ENCODE peak calls at places on chromosomes 3 and 15, in six cellular contexts. One of them, this sample, is unnamed.

GRCh38 chr15:64653757-64654156 is 121.6 kb downstream of the RBPMS2 start:
- DNase-seq in CD8-positive, alpha-beta T cell: no peak
- DNase-seq in RWPE2: no peak
- DNase-seq in upper lobe of left lung: no peak
- DNase-seq in prostate gland: no peak
- DNase-seq in HCT116: no peak
- DNase-seq in this sample: no peak

GRCh38 chr3:196055683-196056270 is 26.1 kb downstream of the TFRC start:
- DNase-seq in CD8-positive, alpha-beta T cell: no peak
- DNase-seq in HCT116: no peak
- DNase-seq in prostate gland: no peak
- DNase-seq in upper lobe of left lung: no peak
- DNase-seq in RWPE2: no peak
- DNase-seq in this sample: no peak

GRCh38 chr15:91921188-91921820 is 67.8 kb downstream of the SLCO3A1 start:
- DNase-seq in CD8-positive, alpha-beta T cell: no peak
- DNase-seq in prostate gland: no peak
- DNase-seq in RWPE2: no peak
- DNase-seq in HCT116: no peak
- DNase-seq in upper lobe of left lung: no peak
- DNase-seq in this sample: no peak

GRCh38 chr15:73284073-73284472 is 84.7 kb downstream of the HCN4 start:
- DNase-seq in prostate gland: no peak
- DNase-seq in RWPE2: no peak
- DNase-seq in upper lobe of left lung: no peak
- DNase-seq in CD8-positive, alpha-beta T cell: no peak
- DNase-seq in HCT116: no peak
- DNase-seq in this sample: no peak

GRCh38 chr15:88331291-88331690 is 74.8 kb upstream of the NTRK3 start:
- DNase-seq in upper lobe of left lung: no peak
- DNase-seq in RWPE2: no peak
- DNase-seq in prostate gland: no peak
- DNase-seq in CD8-positive, alpha-beta T cell: peak; percentile 15
- DNase-seq in HCT116: peak; percentile 72
- DNase-seq in this sample: peak; percentile 96

GRCh38 chr3:108287146-108287545 is 9.2 kb upstream of the HHLA2 start:
- DNase-seq in HCT116: no peak
- DNase-seq in RWPE2: no peak
- DNase-seq in prostate gland: no peak
- DNase-seq in CD8-positive, alpha-beta T cell: no peak
- DNase-seq in upper lobe of left lung: no peak
- DNase-seq in this sample: no peak

GRCh38 chr3:77158701-77159100 is 118.8 kb downstream of the ROBO2 start:
- DNase-seq in prostate gland: no peak
- DNase-seq in upper lobe of left lung: no peak
- DNase-seq in CD8-positive, alpha-beta T cell: no peak
- DNase-seq in RWPE2: no peak
- DNase-seq in HCT116: no peak
- DNase-seq in this sample: no peak

GRCh38 chr3:116111765-116112164 is 333.5 kb downstream of the LSAMP start:
- DNase-seq in RWPE2: no peak
- DNase-seq in CD8-positive, alpha-beta T cell: no peak
- DNase-seq in HCT116: no peak
- DNase-seq in upper lobe of left lung: no peak
- DNase-seq in prostate gland: no peak
- DNase-seq in this sample: no peak

GRCh38 chr3:45677045-45677436 is 12.2 kb upstream of the SACM1L start:
- DNase-seq in RWPE2: no peak
- DNase-seq in CD8-positive, alpha-beta T cell: peak; percentile 72
- DNase-seq in prostate gland: peak; percentile 89
- DNase-seq in HCT116: no peak
- DNase-seq in upper lobe of left lung: peak; percentile 39
- DNase-seq in this sample: no peak

GRCh38 chr3:169990431-169990830 is 23.8 kb downstream of the SEC62 start:
- DNase-seq in upper lobe of left lung: no peak
- DNase-seq in prostate gland: no peak
- DNase-seq in RWPE2: no peak
- DNase-seq in HCT116: no peak
- DNase-seq in CD8-positive, alpha-beta T cell: no peak
- DNase-seq in this sample: no peak

GRCh38 chr3:14793126-14793857 is 25.5 kb upstream of the FGD5 start:
- DNase-seq in RWPE2: peak; percentile 23
- DNase-seq in HCT116: no peak
- DNase-seq in prostate gland: no peak
- DNase-seq in CD8-positive, alpha-beta T cell: no peak
- DNase-seq in upper lobe of left lung: peak; percentile 56
- DNase-seq in this sample: no peak

GRCh38 chr3:13479332-13479581 is 849 bp upstream of the HDAC11 start:
- DNase-seq in prostate gland: peak; percentile 21
- DNase-seq in CD8-positive, alpha-beta T cell: no peak
- DNase-seq in HCT116: no peak
- DNase-seq in upper lobe of left lung: peak; percentile 90
- DNase-seq in RWPE2: no peak
- DNase-seq in this sample: no peak

GRCh38 chr15:57752426-57752825 is 45.9 kb downstream of the POLR2M start:
- DNase-seq in upper lobe of left lung: no peak
- DNase-seq in CD8-positive, alpha-beta T cell: no peak
- DNase-seq in HCT116: no peak
- DNase-seq in RWPE2: no peak
- DNase-seq in prostate gland: no peak
- DNase-seq in this sample: no peak

GRCh38 chr3:99896482-99896881 is 78.8 kb downstream of the CMSS1 start:
- DNase-seq in upper lobe of left lung: no peak
- DNase-seq in HCT116: no peak
- DNase-seq in prostate gland: no peak
- DNase-seq in RWPE2: no peak
- DNase-seq in CD8-positive, alpha-beta T cell: no peak
- DNase-seq in this sample: no peak

GRCh38 chr3:4985330-4986174 is 6.3 kb downstream of the BHLHE40 start:
- DNase-seq in prostate gland: peak; percentile 49
- DNase-seq in upper lobe of left lung: no peak
- DNase-seq in HCT116: peak; percentile 77
- DNase-seq in CD8-positive, alpha-beta T cell: no peak
- DNase-seq in RWPE2: peak; percentile 88
- DNase-seq in this sample: no peak

GRCh38 chr3:98772022-98772421 is 8.9 kb downstream of the ST3GAL6 start:
- DNase-seq in upper lobe of left lung: no peak
- DNase-seq in CD8-positive, alpha-beta T cell: no peak
- DNase-seq in prostate gland: no peak
- DNase-seq in RWPE2: no peak
- DNase-seq in HCT116: no peak
- DNase-seq in this sample: no peak

GRCh38 chr15:90790561-90790960 is 73.4 kb downstream of the BLM start:
- DNase-seq in upper lobe of left lung: no peak
- DNase-seq in prostate gland: no peak
- DNase-seq in HCT116: no peak
- DNase-seq in CD8-positive, alpha-beta T cell: no peak
- DNase-seq in RWPE2: no peak
- DNase-seq in this sample: no peak

GRCh38 chr3:194573680-194574437 is 59.4 kb downstream of the TMEM44 start:
- DNase-seq in prostate gland: no peak
- DNase-seq in CD8-positive, alpha-beta T cell: peak; percentile 26
- DNase-seq in upper lobe of left lung: no peak
- DNase-seq in RWPE2: no peak
- DNase-seq in HCT116: no peak
- DNase-seq in this sample: no peak

GRCh38 chr15:77626002-77626401 is 6.7 kb downstream of the LINGO1 start:
- DNase-seq in upper lobe of left lung: no peak
- DNase-seq in HCT116: no peak
- DNase-seq in prostate gland: no peak
- DNase-seq in CD8-positive, alpha-beta T cell: no peak
- DNase-seq in RWPE2: no peak
- DNase-seq in this sample: no peak

GRCh38 chr15:85563328-85563727 is 182.9 kb downstream of the AKAP13 start:
- DNase-seq in HCT116: no peak
- DNase-seq in upper lobe of left lung: no peak
- DNase-seq in prostate gland: no peak
- DNase-seq in CD8-positive, alpha-beta T cell: no peak
- DNase-seq in RWPE2: no peak
- DNase-seq in this sample: no peak

GRCh38 chr15:75718326-75718725 is 5.7 kb upstream of the CSPG4 start:
- DNase-seq in CD8-positive, alpha-beta T cell: no peak
- DNase-seq in RWPE2: no peak
- DNase-seq in prostate gland: no peak
- DNase-seq in upper lobe of left lung: no peak
- DNase-seq in HCT116: no peak
- DNase-seq in this sample: no peak

GRCh38 chr3:169998668-169999131 is 32.1 kb downstream of the SEC62 start:
- DNase-seq in RWPE2: no peak
- DNase-seq in HCT116: no peak
- DNase-seq in upper lobe of left lung: no peak
- DNase-seq in prostate gland: no peak
- DNase-seq in CD8-positive, alpha-beta T cell: no peak
- DNase-seq in this sample: no peak

GRCh38 chr3:102151935-102152334 is 282.9 kb upstream of the ZPLD1 start:
- DNase-seq in CD8-positive, alpha-beta T cell: no peak
- DNase-seq in upper lobe of left lung: no peak
- DNase-seq in prostate gland: no peak
- DNase-seq in HCT116: no peak
- DNase-seq in RWPE2: no peak
- DNase-seq in this sample: no peak
- H3K4me1 ChIP-seq in CD8-positive, alpha-beta T cell: no peaks in the 10 kb centered on the region
- H3K4me1 ChIP-seq in upper lobe of left lung: no peaks in the 10 kb centered on the region
- H3K4me1 ChIP-seq in prostate gland: no peaks in the 10 kb centered on the region
- H3K4me1 ChIP-seq in HCT116: no peaks in the 10 kb centered on the region
- H3K4me1 ChIP-seq in RWPE2: peaks cover 13% of the 10 kb centered on the region
- H3K4me1 ChIP-seq in this sample: no peaks in the 10 kb centered on the region

DNA sequence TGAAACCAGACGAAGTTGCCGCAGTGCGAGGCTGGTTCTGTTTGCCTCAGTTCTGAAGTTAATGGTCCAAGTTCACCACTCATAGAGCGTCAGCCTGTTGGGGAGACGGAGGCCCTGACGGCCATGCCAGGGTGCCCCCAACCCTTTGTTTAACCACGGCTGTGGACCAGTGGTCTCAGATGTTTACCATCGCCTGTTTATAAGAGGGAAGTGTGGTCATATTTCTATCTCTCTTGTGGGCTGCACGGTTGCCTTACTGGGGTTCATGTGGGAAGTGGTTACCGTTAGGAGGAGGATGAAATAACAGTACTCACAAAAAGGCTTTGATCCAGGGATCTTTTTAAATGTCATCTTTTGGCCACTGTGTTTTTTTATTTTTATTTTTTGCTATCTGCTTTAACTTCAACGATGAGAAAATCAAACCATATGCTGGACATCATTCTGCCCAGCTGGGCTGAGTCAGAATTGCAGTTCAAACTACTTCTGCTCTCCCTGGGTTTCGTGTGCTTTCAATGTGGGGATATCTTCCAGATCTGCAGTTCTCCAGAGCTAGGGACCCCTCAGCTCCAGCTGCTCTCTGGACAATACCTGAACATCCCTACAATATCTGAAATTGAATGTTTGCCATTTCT is 17.8 kb downstream of the SMAD3 start:
- DNase-seq in upper lobe of left lung: no peak
- DNase-seq in HCT116: no peak
- DNase-seq in prostate gland: no peak
- DNase-seq in RWPE2: no peak
- DNase-seq in CD8-positive, alpha-beta T cell: no peak
- DNase-seq in this sample: no peak
- H3K4me1 ChIP-seq in upper lobe of left lung: peaks cover 64% of the 10 kb centered on the region
- H3K4me1 ChIP-seq in HCT116: peaks cover 68% of the 10 kb centered on the region
- H3K4me1 ChIP-seq in prostate gland: peaks cover 7% of the 10 kb centered on the region
- H3K4me1 ChIP-seq in RWPE2: peaks cover 70% of the 10 kb centered on the region
- H3K4me1 ChIP-seq in CD8-positive, alpha-beta T cell: peaks cover 70% of the 10 kb centered on the region
- H3K4me1 ChIP-seq in this sample: no peaks in the 10 kb centered on the region

GRCh38 chr15:48408337-48408736 is 77.1 kb downstream of the DUT start:
- DNase-seq in upper lobe of left lung: no peak
- DNase-seq in HCT116: no peak
- DNase-seq in RWPE2: no peak
- DNase-seq in CD8-positive, alpha-beta T cell: no peak
- DNase-seq in prostate gland: no peak
- DNase-seq in this sample: no peak
- H3K4me1 ChIP-seq in upper lobe of left lung: peaks cover 3% of the 10 kb centered on the region
- H3K4me1 ChIP-seq in HCT116: no peaks in the 10 kb centered on the region
- H3K4me1 ChIP-seq in RWPE2: no peaks in the 10 kb centered on the region
- H3K4me1 ChIP-seq in CD8-positive, alpha-beta T cell: no peaks in the 10 kb centered on the region
- H3K4me1 ChIP-seq in prostate gland: no peaks in the 10 kb centered on the region
- H3K4me1 ChIP-seq in this sample: no peaks in the 10 kb centered on the region

GRCh38 chr15:36879568-36880225 is 220.7 kb downstream of the MEIS2 start:
- DNase-seq in upper lobe of left lung: peak; percentile 15
- DNase-seq in RWPE2: no peak
- DNase-seq in prostate gland: no peak
- DNase-seq in HCT116: no peak
- DNase-seq in CD8-positive, alpha-beta T cell: no peak
- DNase-seq in this sample: peak; percentile 49
- H3K4me1 ChIP-seq in upper lobe of left lung: peaks cover 35% of the 10 kb centered on the region
- H3K4me1 ChIP-seq in RWPE2: no peaks in the 10 kb centered on the region
- H3K4me1 ChIP-seq in prostate gland: peaks cover 3% of the 10 kb centered on the region
- H3K4me1 ChIP-seq in HCT116: no peaks in the 10 kb centered on the region
- H3K4me1 ChIP-seq in CD8-positive, alpha-beta T cell: peaks cover 7% of the 10 kb centered on the region
- H3K4me1 ChIP-seq in this sample: peaks cover 8% of the 10 kb centered on the region

GRCh38 chr3:112656045-112656444 is 15.1 kb upstream of the CCDC80 start:
- DNase-seq in RWPE2: no peak
- DNase-seq in prostate gland: no peak
- DNase-seq in HCT116: no peak
- DNase-seq in CD8-positive, alpha-beta T cell: no peak
- DNase-seq in upper lobe of left lung: no peak
- DNase-seq in this sample: no peak

GRCh38 chr3:112653209-112653871 is 12.4 kb upstream of the CCDC80 start:
- DNase-seq in prostate gland: no peak
- DNase-seq in CD8-positive, alpha-beta T cell: no peak
- DNase-seq in HCT116: no peak
- DNase-seq in RWPE2: peak; percentile 72
- DNase-seq in upper lobe of left lung: no peak
- DNase-seq in this sample: no peak

GRCh38 chr3:112654979-112655378 is 14.0 kb upstream of the CCDC80 start:
- DNase-seq in prostate gland: no peak
- DNase-seq in RWPE2: no peak
- DNase-seq in upper lobe of left lung: no peak
- DNase-seq in HCT116: no peak
- DNase-seq in CD8-positive, alpha-beta T cell: no peak
- DNase-seq in this sample: no peak

GRCh38 chr3:112654492-112654891 is 13.5 kb upstream of the CCDC80 start:
- DNase-seq in prostate gland: no peak
- DNase-seq in CD8-positive, alpha-beta T cell: no peak
- DNase-seq in RWPE2: no peak
- DNase-seq in upper lobe of left lung: no peak
- DNase-seq in HCT116: no peak
- DNase-seq in this sample: no peak

DNA sequence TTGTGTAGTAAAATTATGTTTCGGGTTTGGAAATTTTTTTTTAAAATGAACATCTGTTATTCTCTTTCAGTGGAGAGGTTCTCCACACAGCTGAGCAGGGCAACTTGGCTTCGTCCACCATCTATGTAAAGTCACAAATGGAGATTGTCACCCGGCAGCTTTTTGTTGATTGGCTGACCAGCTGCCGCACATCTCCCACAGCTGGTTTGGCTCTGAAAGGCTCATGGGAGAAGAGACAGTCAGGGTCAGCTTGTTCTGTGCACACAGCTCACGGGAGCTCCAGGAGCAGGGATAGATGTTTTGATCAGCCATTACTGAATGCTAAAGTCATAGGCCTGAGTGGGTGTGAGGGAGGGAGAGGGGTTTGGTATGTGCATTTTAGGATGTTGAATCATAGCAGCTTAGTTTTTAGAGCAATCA is 12.9 kb upstream of the CCDC80 start:
- DNase-seq in RWPE2: no peak
- DNase-seq in CD8-positive, alpha-beta T cell: no peak
- DNase-seq in HCT116: no peak
- DNase-seq in prostate gland: no peak
- DNase-seq in upper lobe of left lung: no peak
- DNase-seq in this sample: no peak
- H3K4me1 ChIP-seq in RWPE2: peaks cover 51% of the 10 kb centered on the region
- H3K4me1 ChIP-seq in CD8-positive, alpha-beta T cell: no peaks in the 10 kb centered on the region
- H3K4me1 ChIP-seq in HCT116: no peaks in the 10 kb centered on the region
- H3K4me1 ChIP-seq in prostate gland: no peaks in the 10 kb centered on the region
- H3K4me1 ChIP-seq in upper lobe of left lung: no peaks in the 10 kb centered on the region
- H3K4me1 ChIP-seq in this sample: no peaks in the 10 kb centered on the region

This sample was measured in H1.